ENCODE peak calls at places on chromosomes 13 and 19, in seven cellular contexts. A is heart left ventricle, K is NCI-H748 treated with DMSO at 0.1 percent for 48 hours, G is RWPE1, W is HEK293T, J is A549, D is progenitor cell of endocrine pancreas. H is an unnamed sample.

GRCh38 chr19:50493171-50493570 is 16.5 kb upstream of the GARIN5A start:
- DNase-seq in A (peak; percentile 29), K (no peak), G (no peak), W (no peak), J (no peak), D (no peak), H (no peak)

GRCh38 chr13:73133536-73133935 is 74.7 kb downstream of the KLF5 start:
- DNase-seq in A (no peak), K (no peak), G (peak; percentile 48), W (no peak), J (peak; percentile 84), D (no peak), H (no peak)

GRCh38 chr13:90105276-90105675 is 1242.2 kb upstream of the MIR17HG start:
- DNase-seq in A (no peak), K (no peak), G (peak; percentile 34), W (no peak), J (no peak), D (no peak), H (no peak)

GRCh38 chr13:112643759-112644459 is 45.9 kb upstream of the ATP11A start:
- DNase-seq in A (no peak), K (no peak), G (no peak), W (no peak), J (no peak), D (no peak), H (no peak)

GRCh38 chr19:5719274-5719960 is 529 bp downstream of the LONP1 start:
- DNase-seq in A (peak; percentile 37), K (no peak), G (peak; percentile 29), W (no peak), J (no peak), D (no peak), H (no peak)

GRCh38 chr19:982567-983170 is 1.5 kb upstream of the WDR18 start:
- DNase-seq in A (peak; percentile 79), K (peak; percentile 17), G (peak; percentile 89), W (peak; percentile 92), J (peak; percentile 52), D (peak; percentile 86), H (no peak)

GRCh38 chr19:53156888-53157287 is 2.0 kb downstream of the ZNF347 start:
- DNase-seq in A (no peak), K (no peak), G (no peak), W (no peak), J (no peak), D (no peak), H (no peak)

GRCh38 chr19:6564393-6564792 is 26.6 kb downstream of the CD70 start:
- DNase-seq in A (no peak), K (no peak), G (peak; percentile 44), W (no peak), J (peak; percentile 33), D (no peak), H (no peak)

GRCh38 chr13:41159174-41159573 is 26.6 kb upstream of the KBTBD6 start:
- DNase-seq in A (no peak), K (no peak), G (no peak), W (no peak), J (no peak), D (no peak), H (no peak)

GRCh38 chr13:64723735-64724134 is 2506.4 kb downstream of the PCDH9 start:
- DNase-seq in A (no peak), K (no peak), G (peak; percentile 75), W (peak; percentile 43), J (peak; percentile 90), D (no peak), H (no peak)

GRCh38 chr13:48954086-48954485 is 21.6 kb upstream of the FNDC3A start:
- DNase-seq in A (no peak), K (no peak), G (peak; percentile 11), W (no peak), J (no peak), D (no peak), H (no peak)

GRCh38 chr13:103671547-103671946 is 605.3 kb upstream of the SLC10A2 start:
- DNase-seq in A (no peak), K (no peak), G (no peak), W (no peak), J (no peak), D (no peak), H (no peak)

GRCh38 chr13:23695711-23696512 is 125.7 kb downstream of the TNFRSF19 start:
- DNase-seq in A (peak; percentile 74), K (no peak), G (no peak), W (no peak), J (no peak), D (no peak), H (no peak)

GRCh38 chr19:58047672-58048071 is 11.4 kb upstream of the ZNF135 start:
- DNase-seq in A (no peak), K (no peak), G (no peak), W (no peak), J (no peak), D (no peak), H (no peak)

H was measured in tibial nerve.